ENCODE peak calls at places on chromosomes 11 and 22, in six cellular contexts. One of them, this sample, is unnamed.

GRCh38 chr22:28648792-28649191 is 30.8 kb downstream of the TTC28 start:
- DNase-seq in endothelial cell of umbilical vein: no peak
- DNase-seq in CD8-positive, alpha-beta T cell: no peak
- DNase-seq in gastrocnemius medialis: no peak
- DNase-seq in cardiac muscle cell: no peak
- DNase-seq in hepatocyte: no peak
- DNase-seq in this sample: no peak

GRCh38 chr11:61923166-61924015 is 6.0 kb upstream of the RAB3IL1 start:
- DNase-seq in endothelial cell of umbilical vein: no peak
- DNase-seq in CD8-positive, alpha-beta T cell: no peak
- DNase-seq in gastrocnemius medialis: peak; percentile 81
- DNase-seq in cardiac muscle cell: peak; percentile 64
- DNase-seq in hepatocyte: peak; percentile 94
- DNase-seq in this sample: peak; percentile 43

GRCh38 chr11:67670316-67671210 is 3.9 kb downstream of the ALDH3B2 start:
- DNase-seq in endothelial cell of umbilical vein: no peak
- DNase-seq in CD8-positive, alpha-beta T cell: no peak
- DNase-seq in gastrocnemius medialis: no peak
- DNase-seq in cardiac muscle cell: no peak
- DNase-seq in hepatocyte: no peak
- DNase-seq in this sample: no peak

GRCh38 chr11:131978351-131978750 is 607.9 kb downstream of the NTM start:
- DNase-seq in endothelial cell of umbilical vein: no peak
- DNase-seq in CD8-positive, alpha-beta T cell: no peak
- DNase-seq in gastrocnemius medialis: no peak
- DNase-seq in cardiac muscle cell: no peak
- DNase-seq in hepatocyte: no peak
- DNase-seq in this sample: no peak

GRCh38 chr11:7871056-7871455 is 60.0 kb downstream of the OR10A6 start:
- DNase-seq in endothelial cell of umbilical vein: no peak
- DNase-seq in CD8-positive, alpha-beta T cell: no peak
- DNase-seq in gastrocnemius medialis: no peak
- DNase-seq in cardiac muscle cell: no peak
- DNase-seq in hepatocyte: no peak
- DNase-seq in this sample: peak; percentile 17

GRCh38 chr22:37639771-37640590 is 512 bp downstream of the SH3BP1 start:
- DNase-seq in endothelial cell of umbilical vein: no peak
- DNase-seq in CD8-positive, alpha-beta T cell: no peak
- DNase-seq in gastrocnemius medialis: no peak
- DNase-seq in cardiac muscle cell: no peak
- DNase-seq in hepatocyte: no peak
- DNase-seq in this sample: no peak

GRCh38 chr22:40741116-40741515 is 61.8 kb downstream of the MCHR1 start:
- DNase-seq in endothelial cell of umbilical vein: no peak
- DNase-seq in CD8-positive, alpha-beta T cell: no peak
- DNase-seq in gastrocnemius medialis: no peak
- DNase-seq in cardiac muscle cell: no peak
- DNase-seq in hepatocyte: no peak
- DNase-seq in this sample: no peak

GRCh38 chr22:20013382-20013871 is 3.2 kb downstream of the ARVCF start:
- DNase-seq in endothelial cell of umbilical vein: peak; percentile 67
- DNase-seq in CD8-positive, alpha-beta T cell: peak; percentile 57
- DNase-seq in gastrocnemius medialis: peak; percentile 64
- DNase-seq in cardiac muscle cell: peak; percentile 85
- DNase-seq in hepatocyte: peak; percentile 81
- DNase-seq in this sample: peak; percentile 52

GRCh38 chr11:93477684-93478234 is 65.4 kb downstream of the SMCO4 start:
- DNase-seq in endothelial cell of umbilical vein: peak; percentile 34
- DNase-seq in CD8-positive, alpha-beta T cell: no peak
- DNase-seq in gastrocnemius medialis: no peak
- DNase-seq in cardiac muscle cell: no peak
- DNase-seq in hepatocyte: no peak
- DNase-seq in this sample: peak; percentile 26

GRCh38 chr22:47012589-47013365 is 250.3 kb downstream of the TBC1D22A start:
- DNase-seq in endothelial cell of umbilical vein: no peak
- DNase-seq in CD8-positive, alpha-beta T cell: no peak
- DNase-seq in gastrocnemius medialis: no peak
- DNase-seq in cardiac muscle cell: no peak
- DNase-seq in hepatocyte: no peak
- DNase-seq in this sample: peak; percentile 40

GRCh38 chr11:118398797-118399564 is 2.4 kb upstream of the ATP5MG start:
- DNase-seq in endothelial cell of umbilical vein: no peak
- DNase-seq in CD8-positive, alpha-beta T cell: peak; percentile 82
- DNase-seq in gastrocnemius medialis: no peak
- DNase-seq in cardiac muscle cell: no peak
- DNase-seq in hepatocyte: no peak
- DNase-seq in this sample: peak; percentile 6

GRCh38 chr11:45412033-45412432 is 125.9 kb upstream of the SYT13 start:
- DNase-seq in endothelial cell of umbilical vein: no peak
- DNase-seq in CD8-positive, alpha-beta T cell: no peak
- DNase-seq in gastrocnemius medialis: no peak
- DNase-seq in cardiac muscle cell: no peak
- DNase-seq in hepatocyte: no peak
- DNase-seq in this sample: no peak

GRCh38 chr11:128323381-128323780 is 264.0 kb downstream of the ETS1 start:
- DNase-seq in endothelial cell of umbilical vein: peak; percentile 23
- DNase-seq in CD8-positive, alpha-beta T cell: peak; percentile 54
- DNase-seq in gastrocnemius medialis: no peak
- DNase-seq in cardiac muscle cell: peak; percentile 59
- DNase-seq in hepatocyte: peak; percentile 46
- DNase-seq in this sample: no peak

GRCh38 chr11:114256898-114257286 is 39.3 kb upstream of the NNMT start:
- DNase-seq in endothelial cell of umbilical vein: no peak
- DNase-seq in CD8-positive, alpha-beta T cell: no peak
- DNase-seq in gastrocnemius medialis: peak; percentile 77
- DNase-seq in cardiac muscle cell: no peak
- DNase-seq in hepatocyte: no peak
- DNase-seq in this sample: no peak

GRCh38 chr11:23403210-23404185 is 543.2 kb upstream of the CCDC179 start:
- DNase-seq in endothelial cell of umbilical vein: no peak
- DNase-seq in CD8-positive, alpha-beta T cell: no peak
- DNase-seq in gastrocnemius medialis: no peak
- DNase-seq in cardiac muscle cell: no peak
- DNase-seq in hepatocyte: no peak
- DNase-seq in this sample: no peak

GRCh38 chr11:66846671-66847091 is 3.4 kb downstream of the RCE1 start:
- DNase-seq in endothelial cell of umbilical vein: peak; percentile 32
- DNase-seq in CD8-positive, alpha-beta T cell: no peak
- DNase-seq in gastrocnemius medialis: no peak
- DNase-seq in cardiac muscle cell: no peak
- DNase-seq in hepatocyte: no peak
- DNase-seq in this sample: no peak

GRCh38 chr11:69419662-69420061 is 61.8 kb upstream of the LINC01488 start:
- DNase-seq in endothelial cell of umbilical vein: no peak
- DNase-seq in CD8-positive, alpha-beta T cell: no peak
- DNase-seq in gastrocnemius medialis: no peak
- DNase-seq in cardiac muscle cell: no peak
- DNase-seq in hepatocyte: no peak
- DNase-seq in this sample: no peak
- H3K4me1 ChIP-seq in endothelial cell of umbilical vein: peaks cover 4% of the 10 kb centered on the region
- H3K4me1 ChIP-seq in CD8-positive, alpha-beta T cell: no peaks in the 10 kb centered on the region
- H3K4me1 ChIP-seq in gastrocnemius medialis: peaks cover 4% of the 10 kb centered on the region
- H3K4me1 ChIP-seq in cardiac muscle cell: no peaks in the 10 kb centered on the region
- H3K4me1 ChIP-seq in hepatocyte: peaks cover 27% of the 10 kb centered on the region
- H3K4me1 ChIP-seq in this sample: peaks cover 18% of the 10 kb centered on the region

GRCh38 chr11:31493235-31493634 is 16.2 kb downstream of the IMMP1L start:
- DNase-seq in endothelial cell of umbilical vein: no peak
- DNase-seq in CD8-positive, alpha-beta T cell: no peak
- DNase-seq in gastrocnemius medialis: no peak
- DNase-seq in cardiac muscle cell: no peak
- DNase-seq in hepatocyte: no peak
- DNase-seq in this sample: no peak

GRCh38 chr11:31492320-31492913 is 17.0 kb downstream of the IMMP1L start:
- DNase-seq in endothelial cell of umbilical vein: no peak
- DNase-seq in CD8-positive, alpha-beta T cell: no peak
- DNase-seq in gastrocnemius medialis: no peak
- DNase-seq in cardiac muscle cell: no peak
- DNase-seq in hepatocyte: no peak
- DNase-seq in this sample: peak; percentile 79

GRCh38 chr11:31487848-31488247 is 21.6 kb downstream of the IMMP1L start:
- DNase-seq in endothelial cell of umbilical vein: peak; percentile 74
- DNase-seq in CD8-positive, alpha-beta T cell: no peak
- DNase-seq in gastrocnemius medialis: no peak
- DNase-seq in cardiac muscle cell: peak; percentile 21
- DNase-seq in hepatocyte: peak; percentile 30
- DNase-seq in this sample: peak; percentile 66
- TF ChIP-seq CTCF in endothelial cell of umbilical vein: peak; percentile 28
- TF ChIP-seq CTCF in CD8-positive, alpha-beta T cell: peak; percentile 43
- TF ChIP-seq CTCF in gastrocnemius medialis: no peak
- TF ChIP-seq CTCF in cardiac muscle cell: peak; percentile 53
- TF ChIP-seq CTCF in hepatocyte: peak; percentile 43
- TF ChIP-seq CTCF in this sample: peak; percentile 42

GRCh38 chr11:57643802-57644201 is 5.9 kb downstream of the YPEL4 start:
- DNase-seq in endothelial cell of umbilical vein: peak; percentile 32
- DNase-seq in CD8-positive, alpha-beta T cell: no peak
- DNase-seq in gastrocnemius medialis: no peak
- DNase-seq in cardiac muscle cell: no peak
- DNase-seq in hepatocyte: no peak
- DNase-seq in this sample: no peak
- H3K4me1 ChIP-seq in endothelial cell of umbilical vein: peaks cover 19% of the 10 kb centered on the region
- H3K4me1 ChIP-seq in CD8-positive, alpha-beta T cell: peaks cover 16% of the 10 kb centered on the region
- H3K4me1 ChIP-seq in gastrocnemius medialis: peaks cover 27% of the 10 kb centered on the region
- H3K4me1 ChIP-seq in cardiac muscle cell: peaks cover 68% of the 10 kb centered on the region
- H3K4me1 ChIP-seq in hepatocyte: peaks cover 58% of the 10 kb centered on the region
- H3K4me1 ChIP-seq in this sample: peaks cover 28% of the 10 kb centered on the region

DNA sequence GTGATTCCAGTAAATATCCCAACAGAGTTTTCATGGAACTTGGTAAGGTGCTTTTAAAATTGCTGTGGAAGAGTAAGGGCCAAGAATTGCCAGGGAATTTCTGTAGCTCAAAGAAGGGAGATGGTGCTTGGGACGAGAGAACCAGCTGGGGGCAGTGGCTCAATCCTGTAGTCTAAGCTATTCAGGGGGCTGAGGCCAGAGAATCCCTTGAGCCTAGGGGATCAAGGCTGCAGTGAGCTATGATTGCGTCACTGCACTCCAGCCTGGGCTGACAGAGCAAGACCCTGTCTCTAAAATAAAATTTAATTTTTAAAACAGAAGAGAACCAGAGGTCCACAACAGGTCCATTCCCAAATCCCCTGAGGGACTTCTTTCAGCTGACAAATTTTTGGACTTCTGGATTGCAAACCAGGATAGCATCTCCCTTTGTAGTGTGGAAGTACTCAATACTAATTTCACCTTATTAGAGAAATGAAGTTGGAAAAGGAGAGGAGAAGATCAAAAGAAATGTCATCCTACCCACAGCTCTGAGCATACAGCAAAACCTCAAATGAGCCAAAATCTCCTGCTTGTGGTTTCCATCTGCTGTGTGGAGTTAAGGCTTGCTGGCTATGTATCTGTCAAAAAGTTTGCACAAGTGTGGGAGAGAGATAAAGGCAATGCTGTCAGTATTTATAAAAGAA is 59.2 kb upstream of the CLPB start:
- DNase-seq in endothelial cell of umbilical vein: no peak
- DNase-seq in CD8-positive, alpha-beta T cell: no peak
- DNase-seq in gastrocnemius medialis: no peak
- DNase-seq in cardiac muscle cell: no peak
- DNase-seq in hepatocyte: peak; percentile 10
- DNase-seq in this sample: no peak
- TF ChIP-seq CTCF in endothelial cell of umbilical vein: no peak
- TF ChIP-seq CTCF in CD8-positive, alpha-beta T cell: no peak
- TF ChIP-seq CTCF in gastrocnemius medialis: no peak
- TF ChIP-seq CTCF in cardiac muscle cell: no peak
- TF ChIP-seq CTCF in hepatocyte: no peak
- TF ChIP-seq CTCF in this sample: no peak

GRCh38 chr22:45139693-45140092 is 24.0 kb upstream of the NUP50 start:
- DNase-seq in endothelial cell of umbilical vein: no peak
- DNase-seq in CD8-positive, alpha-beta T cell: no peak
- DNase-seq in gastrocnemius medialis: no peak
- DNase-seq in cardiac muscle cell: no peak
- DNase-seq in hepatocyte: no peak
- DNase-seq in this sample: no peak

GRCh38 chr22:45129703-45130524 is 33.8 kb upstream of the NUP50 start:
- DNase-seq in endothelial cell of umbilical vein: no peak
- DNase-seq in CD8-positive, alpha-beta T cell: no peak
- DNase-seq in gastrocnemius medialis: no peak
- DNase-seq in cardiac muscle cell: no peak
- DNase-seq in hepatocyte: no peak
- DNase-seq in this sample: no peak

GRCh38 chr22:45131749-45132148 is 32.0 kb upstream of the NUP50 start:
- DNase-seq in endothelial cell of umbilical vein: no peak
- DNase-seq in CD8-positive, alpha-beta T cell: no peak
- DNase-seq in gastrocnemius medialis: peak; percentile 33
- DNase-seq in cardiac muscle cell: no peak
- DNase-seq in hepatocyte: no peak
- DNase-seq in this sample: no peak

GRCh38 chr22:45136594-45136993 is 27.1 kb upstream of the NUP50 start:
- DNase-seq in endothelial cell of umbilical vein: no peak
- DNase-seq in CD8-positive, alpha-beta T cell: no peak
- DNase-seq in gastrocnemius medialis: no peak
- DNase-seq in cardiac muscle cell: no peak
- DNase-seq in hepatocyte: no peak
- DNase-seq in this sample: no peak

DNA sequence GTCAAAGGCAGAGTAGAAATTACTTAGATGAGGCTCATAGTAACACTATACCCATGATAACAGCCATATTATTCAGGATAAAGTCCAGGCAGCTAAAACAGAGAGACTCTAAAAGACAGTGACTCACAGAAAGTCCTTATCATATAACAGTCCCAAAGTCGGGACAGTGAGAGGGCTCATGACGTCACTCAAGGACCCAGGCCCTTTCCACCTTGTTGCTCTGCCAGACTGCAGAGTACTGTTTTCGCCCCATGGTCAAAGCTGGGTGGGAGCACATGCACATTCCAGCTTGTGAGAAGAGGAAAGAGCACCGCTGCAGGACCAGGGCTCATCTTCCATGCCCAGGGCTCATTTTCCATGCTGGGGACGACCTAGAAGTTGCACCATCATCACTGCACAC is 29.4 kb upstream of the NUP50 start:
- DNase-seq in endothelial cell of umbilical vein: no peak
- DNase-seq in CD8-positive, alpha-beta T cell: no peak
- DNase-seq in gastrocnemius medialis: no peak
- DNase-seq in cardiac muscle cell: no peak
- DNase-seq in hepatocyte: no peak
- DNase-seq in this sample: no peak
- H3K4me1 ChIP-seq in endothelial cell of umbilical vein: no peaks in the 10 kb centered on the region
- H3K4me1 ChIP-seq in CD8-positive, alpha-beta T cell: peaks cover 10% of the 10 kb centered on the region
- H3K4me1 ChIP-seq in gastrocnemius medialis: no peaks in the 10 kb centered on the region
- H3K4me1 ChIP-seq in cardiac muscle cell: no peaks in the 10 kb centered on the region
- H3K4me1 ChIP-seq in hepatocyte: no peaks in the 10 kb centered on the region
- H3K4me1 ChIP-seq in this sample: no peaks in the 10 kb centered on the region